ENCODE peak calls at places on chromosomes 13 and 19, in four cellular contexts. One of them, this sample, is unnamed.
A peak's percentile ranks its signal among the peaks of the same experiment; 100 is the strongest.

GRCh38 chr19:36115453-36116343 is at the start of gene TBCB:
- DNase-seq in brain microvascular endothelial cell: peak; percentile 18
- DNase-seq in astrocyte of the cerebellum: no peak
- DNase-seq in T1000: no peak
- DNase-seq in this sample: peak; percentile 59

GRCh38 chr13:23159205-23159586 is 21.6 kb upstream of the SGCG start:
- DNase-seq in brain microvascular endothelial cell: peak; percentile 39
- DNase-seq in astrocyte of the cerebellum: peak; percentile 8
- DNase-seq in T1000: no peak
- DNase-seq in this sample: no peak

GRCh38 chr19:53130506-53130905 is 2.2 kb downstream of the ZNF415 start:
- DNase-seq in brain microvascular endothelial cell: no peak
- DNase-seq in astrocyte of the cerebellum: no peak
- DNase-seq in T1000: no peak
- DNase-seq in this sample: no peak

GRCh38 chr13:99281811-99282263 is 23.7 kb upstream of the GPR18 start:
- DNase-seq in brain microvascular endothelial cell: no peak
- DNase-seq in astrocyte of the cerebellum: no peak
- DNase-seq in T1000: no peak
- DNase-seq in this sample: no peak

GRCh38 chr13:43514326-43514725 is 272.4 kb downstream of the ENOX1 start:
- DNase-seq in brain microvascular endothelial cell: no peak
- DNase-seq in astrocyte of the cerebellum: no peak
- DNase-seq in T1000: no peak
- DNase-seq in this sample: no peak

GRCh38 chr19:39684283-39684682 is 20.0 kb upstream of the LGALS14 start:
- DNase-seq in brain microvascular endothelial cell: no peak
- DNase-seq in astrocyte of the cerebellum: no peak
- DNase-seq in T1000: no peak
- DNase-seq in this sample: no peak

GRCh38 chr13:100602472-100603142 is 14.0 kb upstream of the GGACT start:
- DNase-seq in brain microvascular endothelial cell: no peak
- DNase-seq in astrocyte of the cerebellum: no peak
- DNase-seq in T1000: no peak
- DNase-seq in this sample: no peak

GRCh38 chr13:41004875-41005693 is 14.0 kb downstream of the ELF1 start:
- DNase-seq in brain microvascular endothelial cell: no peak
- DNase-seq in astrocyte of the cerebellum: no peak
- DNase-seq in T1000: no peak
- DNase-seq in this sample: no peak

GRCh38 chr19:18519962-18520847 is 1.7 kb downstream of the ELL start:
- DNase-seq in brain microvascular endothelial cell: peak; percentile 67
- DNase-seq in astrocyte of the cerebellum: peak; percentile 29
- DNase-seq in T1000: peak; percentile 46
- DNase-seq in this sample: peak; percentile 91

GRCh38 chr19:47036233-47036651 is 12.2 kb downstream of the TMEM160 start:
- DNase-seq in brain microvascular endothelial cell: no peak
- DNase-seq in astrocyte of the cerebellum: no peak
- DNase-seq in T1000: no peak
- DNase-seq in this sample: no peak

GRCh38 chr13:111908391-111908790 is 158.6 kb upstream of the SOX1 start:
- DNase-seq in brain microvascular endothelial cell: no peak
- DNase-seq in astrocyte of the cerebellum: no peak
- DNase-seq in T1000: no peak
- DNase-seq in this sample: no peak

GRCh38 chr19:38145627-38146026 is 78.4 kb downstream of the DPF1 start:
- DNase-seq in brain microvascular endothelial cell: no peak
- DNase-seq in astrocyte of the cerebellum: no peak
- DNase-seq in T1000: no peak
- DNase-seq in this sample: no peak

GRCh38 chr19:40519352-40520322 is 52.8 kb downstream of the SPTBN4 start:
- DNase-seq in brain microvascular endothelial cell: peak; percentile 10
- DNase-seq in astrocyte of the cerebellum: no peak
- DNase-seq in T1000: no peak
- DNase-seq in this sample: no peak

GRCh38 chr19:289651-290538 is 1.3 kb downstream of the PLPP2 start:
- DNase-seq in brain microvascular endothelial cell: peak; percentile 33
- DNase-seq in astrocyte of the cerebellum: peak; percentile 22
- DNase-seq in T1000: peak; percentile 64
- DNase-seq in this sample: no peak

GRCh38 chr13:105107781-105108180 is 1427.7 kb downstream of the EFNB2 start:
- DNase-seq in brain microvascular endothelial cell: no peak
- DNase-seq in astrocyte of the cerebellum: no peak
- DNase-seq in T1000: no peak
- DNase-seq in this sample: no peak

GRCh38 chr19:42253245-42254082 is 1.5 kb downstream of the ERF start:
- DNase-seq in brain microvascular endothelial cell: no peak
- DNase-seq in astrocyte of the cerebellum: no peak
- DNase-seq in T1000: no peak
- DNase-seq in this sample: peak; percentile 77

GRCh38 chr19:55689366-55690108 is 14.5 kb downstream of the EPN1 start:
- DNase-seq in brain microvascular endothelial cell: no peak
- DNase-seq in astrocyte of the cerebellum: no peak
- DNase-seq in T1000: no peak
- DNase-seq in this sample: no peak

GRCh38 chr13:34017231-34017630 is 199.3 kb downstream of the RFC3 start:
- DNase-seq in brain microvascular endothelial cell: no peak
- DNase-seq in astrocyte of the cerebellum: no peak
- DNase-seq in T1000: no peak
- DNase-seq in this sample: no peak

GRCh38 chr13:20231839-20232555 is at the start of gene GJB6:
- DNase-seq in brain microvascular endothelial cell: no peak
- DNase-seq in astrocyte of the cerebellum: no peak
- DNase-seq in T1000: no peak
- DNase-seq in this sample: no peak

GRCh38 chr13:31987071-31987470 is 44.5 kb upstream of the FRY start:
- DNase-seq in brain microvascular endothelial cell: no peak
- DNase-seq in astrocyte of the cerebellum: no peak
- DNase-seq in T1000: no peak
- DNase-seq in this sample: no peak

GRCh38 chr19:51691122-51692064 is 1.7 kb upstream of the SPACA6 start:
- DNase-seq in brain microvascular endothelial cell: no peak
- DNase-seq in astrocyte of the cerebellum: no peak
- DNase-seq in T1000: no peak
- DNase-seq in this sample: no peak

GRCh38 chr13:104315606-104316005 is 1249.4 kb upstream of the SLC10A2 start:
- DNase-seq in brain microvascular endothelial cell: peak; percentile 94
- DNase-seq in astrocyte of the cerebellum: peak; percentile 84
- DNase-seq in T1000: no peak
- DNase-seq in this sample: peak; percentile 99

GRCh38 chr13:24651718-24652345 is 28.4 kb upstream of the ATP12A start:
- DNase-seq in brain microvascular endothelial cell: no peak
- DNase-seq in astrocyte of the cerebellum: no peak
- DNase-seq in T1000: no peak
- DNase-seq in this sample: no peak

GRCh38 chr13:107900775-107901174 is 314.6 kb downstream of the LIG4 start:
- DNase-seq in brain microvascular endothelial cell: peak; percentile 18
- DNase-seq in astrocyte of the cerebellum: peak; percentile 20
- DNase-seq in T1000: no peak
- DNase-seq in this sample: no peak

GRCh38 chr13:74444161-74444571 is 310.0 kb upstream of the KLF12 start:
- DNase-seq in brain microvascular endothelial cell: no peak
- DNase-seq in astrocyte of the cerebellum: peak; percentile 34
- DNase-seq in T1000: peak; percentile 17
- DNase-seq in this sample: no peak

GRCh38 chr19:6685962-6686627 is 16.1 kb upstream of the TNFSF14 start:
- DNase-seq in brain microvascular endothelial cell: no peak
- DNase-seq in astrocyte of the cerebellum: no peak
- DNase-seq in T1000: no peak
- DNase-seq in this sample: no peak

GRCh38 chr13:62119739-62120700 is 704.4 kb upstream of the PCDH20 start:
- DNase-seq in brain microvascular endothelial cell: no peak
- DNase-seq in astrocyte of the cerebellum: peak; percentile 3
- DNase-seq in T1000: no peak
- DNase-seq in this sample: no peak

GRCh38 chr19:41321600-41322270 is 11.8 kb downstream of the CCDC97 start:
- DNase-seq in brain microvascular endothelial cell: peak; percentile 63
- DNase-seq in astrocyte of the cerebellum: peak; percentile 66
- DNase-seq in T1000: peak; percentile 71
- DNase-seq in this sample: peak; percentile 84

GRCh38 chr13:46373623-46374022 is 13.4 kb downstream of the RUBCNL start:
- DNase-seq in brain microvascular endothelial cell: no peak
- DNase-seq in astrocyte of the cerebellum: no peak
- DNase-seq in T1000: no peak
- DNase-seq in this sample: no peak